ENCODE peak calls at places on chromosome 1, in four cellular contexts. Y is GM12878, J is HepG2, V is K562. H is an unnamed sample.

GRCh38 chr1:157418231-157418630 is 134.1 kb downstream of the FCRL5 start:
- DNase-seq in Y (no peak), V (no peak), J (no peak), H (no peak)

GRCh38 chr1:162357681-162358266 is 18.9 kb downstream of the SPATA46 start:
- DNase-seq in Y (no peak), V (peak; percentile 84), J (peak; percentile 30), H (no peak)

GRCh38 chr1:168408531-168409242 is 128.0 kb downstream of the TBX19 start:
- DNase-seq in Y (peak; percentile 42), V (peak; percentile 50), J (peak; percentile 31), H (no peak)

GRCh38 chr1:248906741-248907661 is 966 bp downstream of the PGBD2 start:
- DNase-seq in J (peak; percentile 12), V (no peak), Y (no peak), H (no peak)

GRCh38 chr1:147413110-147413605 is 128.1 kb upstream of the BCL9 start:
- DNase-seq in V (no peak), J (no peak), Y (no peak), H (no peak)

GRCh38 chr1:84504580-84505021 is 1.6 kb upstream of the SPATA1 start:
- DNase-seq in J (no peak), Y (no peak), V (peak; percentile 53), H (no peak)

GRCh38 chr1:169091480-169091941 is 15.0 kb upstream of the ATP1B1 start:
- DNase-seq in Y (no peak), V (no peak), J (no peak), H (no peak)

GRCh38 chr1:182460550-182460951 is 10.6 kb downstream of the RGSL1 start:
- DNase-seq in V (no peak), J (no peak), Y (no peak), H (no peak)

GRCh38 chr1:181618559-181618958 is 135.2 kb downstream of the CACNA1E start:
- DNase-seq in Y (no peak), J (peak; percentile 5), V (no peak), H (no peak)

GRCh38 chr1:6770727-6771567 is 14.3 kb upstream of the CAMTA1 start:
- DNase-seq in V (no peak), Y (no peak), J (peak; percentile 37), H (peak; percentile 34)

DNA sequence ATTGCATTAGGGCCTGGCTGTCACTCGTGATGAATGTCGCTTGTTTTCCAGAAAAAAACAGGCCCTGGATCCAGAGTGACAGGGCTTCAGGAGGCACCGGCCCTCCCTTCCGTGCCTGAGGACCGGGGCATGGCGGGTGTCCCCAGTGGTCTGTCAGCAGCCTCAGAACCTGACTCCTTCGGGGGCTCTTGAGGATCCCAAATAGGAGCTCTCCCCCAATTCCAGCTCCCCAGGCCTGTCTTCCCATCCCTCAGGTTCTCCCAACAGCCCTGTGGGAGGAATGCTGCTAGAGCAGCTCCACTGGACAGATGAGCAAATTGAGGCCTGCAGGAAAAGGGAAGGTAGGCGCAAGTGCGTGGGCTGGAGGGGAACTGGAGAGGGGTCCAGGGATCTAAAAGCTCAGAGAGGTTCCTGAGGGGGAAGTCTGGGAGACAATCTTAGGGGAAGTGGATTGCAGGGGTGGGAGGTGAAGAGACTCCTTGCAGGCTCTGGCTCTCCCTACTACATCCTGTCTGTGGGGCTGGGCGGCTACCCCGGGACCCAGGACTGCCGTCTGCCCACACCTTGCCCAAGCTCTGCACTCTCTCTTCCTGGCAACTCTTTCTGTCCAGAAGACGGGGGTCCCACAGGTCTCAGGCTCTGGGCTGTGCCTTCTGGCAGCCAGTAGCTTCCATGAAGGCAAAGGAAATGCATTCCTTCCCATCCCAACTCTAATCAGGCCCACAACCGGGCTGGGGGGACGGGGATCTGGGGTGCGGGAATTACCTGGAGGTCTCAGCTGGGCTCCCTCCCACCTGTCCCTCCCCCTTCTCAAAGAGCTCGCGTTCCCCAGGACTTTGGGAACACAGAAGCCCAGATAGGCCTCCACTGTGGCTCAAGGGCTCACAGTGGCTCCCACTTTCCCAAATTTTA is 105.7 kb upstream of the CASZ1 start:
- DNase-seq in Y (no peak), V (no peak), J (no peak), H (peak; percentile 14)
- TF ChIP-seq TCF7 in Y (no peak), V (no peak), J (no peak), H (no peak)

GRCh38 chr1:150234309-150234646 is 1.6 kb downstream of the ANP32E start:
- DNase-seq in J (no peak), V (no peak), Y (no peak), H (no peak)

GRCh38 chr1:150234647-150235435 is 1.1 kb downstream of the ANP32E start:
- DNase-seq in V (peak; percentile 90), Y (peak; percentile 80), J (peak; percentile 51), H (peak; percentile 81)

GRCh38 chr1:150235436-150235851 is 468 bp downstream of the ANP32E start:
- DNase-seq in V (peak; percentile 51), Y (no peak), J (no peak), H (no peak)

GRCh38 chr1:150235852-150236613 is at the start of gene ANP32E:
- DNase-seq in Y (peak; percentile 99), V (peak; percentile 98), J (peak; percentile 99), H (peak; percentile 93)

GRCh38 chr1:150233359-150234308 is 2.3 kb downstream of the ANP32E start:
- DNase-seq in Y (no peak), J (no peak), V (peak; percentile 33), H (no peak)
- TF ChIP-seq CREB1 in Y (no peak), J (no peak), V (no peak), H (no peak)

GRCh38 chr1:2632561-2633361 is at the start of gene MMEL1:
- DNase-seq in Y (no peak), J (no peak), V (no peak), H (no peak)
- TF ChIP-seq TCF7 in Y (no peak), J (no peak), V (no peak), H (no peak)

GRCh38 chr1:214558002-214558770 is 6.8 kb upstream of the PTPN14 start:
- DNase-seq in Y (no peak), V (no peak), J (no peak), H (no peak)
- TF ChIP-seq CREB1 in Y (no peak), V (no peak), J (no peak), H (no peak)

GRCh38 chr1:44695671-44696070 is 21.2 kb downstream of the ARMH1 start:
- DNase-seq in Y (no peak), J (no peak), V (no peak), H (no peak)

GRCh38 chr1:44693900-44694299 is 19.4 kb downstream of the ARMH1 start:
- DNase-seq in J (no peak), V (no peak), Y (no peak), H (no peak)

GRCh38 chr1:44698138-44698537 is 23.6 kb downstream of the ARMH1 start:
- DNase-seq in J (no peak), V (no peak), Y (no peak), H (no peak)

GRCh38 chr1:44694863-44695478 is 20.5 kb downstream of the ARMH1 start:
- DNase-seq in V (no peak), J (peak; percentile 50), Y (peak; percentile 82), H (no peak)

DNA sequence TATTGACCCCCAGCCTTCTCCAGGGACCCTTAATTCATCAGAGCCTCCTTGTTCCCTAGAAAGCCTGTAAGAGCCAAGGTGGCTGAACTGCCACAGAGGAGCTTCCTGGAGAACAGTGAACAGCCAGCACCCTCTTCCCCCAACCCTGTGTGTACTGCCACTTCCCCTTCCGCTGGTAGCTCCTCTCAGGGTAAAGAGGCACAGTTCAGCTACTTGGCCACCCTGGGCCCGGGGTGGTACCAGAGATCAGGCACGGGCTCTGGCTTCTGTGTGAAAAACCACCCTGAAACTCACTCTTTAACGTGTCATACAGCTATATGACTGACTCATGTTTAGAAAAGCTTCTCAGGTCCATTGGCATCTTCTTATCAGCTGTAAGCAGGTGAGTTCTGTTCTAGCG is 22.3 kb downstream of the ARMH1 start:
- DNase-seq in J (no peak), Y (no peak), V (no peak), H (no peak)
- TF ChIP-seq TCF7 in J (no peak), Y (no peak), V (no peak), H (no peak)

GRCh38 chr1:206079130-206079529 is 26.2 kb downstream of the RHEX start:
- DNase-seq in J (no peak), Y (no peak), V (no peak), H (no peak)

GRCh38 chr1:206070627-206071304 is 17.8 kb downstream of the RHEX start:
- DNase-seq in J (no peak), V (no peak), Y (no peak), H (no peak)

GRCh38 chr1:206074839-206075238 is 21.9 kb downstream of the RHEX start:
- DNase-seq in Y (no peak), J (no peak), V (peak; percentile 61), H (no peak)

GRCh38 chr1:206080421-206080820 is 27.4 kb downstream of the RHEX start:
- DNase-seq in Y (no peak), J (no peak), V (no peak), H (no peak)

DNA sequence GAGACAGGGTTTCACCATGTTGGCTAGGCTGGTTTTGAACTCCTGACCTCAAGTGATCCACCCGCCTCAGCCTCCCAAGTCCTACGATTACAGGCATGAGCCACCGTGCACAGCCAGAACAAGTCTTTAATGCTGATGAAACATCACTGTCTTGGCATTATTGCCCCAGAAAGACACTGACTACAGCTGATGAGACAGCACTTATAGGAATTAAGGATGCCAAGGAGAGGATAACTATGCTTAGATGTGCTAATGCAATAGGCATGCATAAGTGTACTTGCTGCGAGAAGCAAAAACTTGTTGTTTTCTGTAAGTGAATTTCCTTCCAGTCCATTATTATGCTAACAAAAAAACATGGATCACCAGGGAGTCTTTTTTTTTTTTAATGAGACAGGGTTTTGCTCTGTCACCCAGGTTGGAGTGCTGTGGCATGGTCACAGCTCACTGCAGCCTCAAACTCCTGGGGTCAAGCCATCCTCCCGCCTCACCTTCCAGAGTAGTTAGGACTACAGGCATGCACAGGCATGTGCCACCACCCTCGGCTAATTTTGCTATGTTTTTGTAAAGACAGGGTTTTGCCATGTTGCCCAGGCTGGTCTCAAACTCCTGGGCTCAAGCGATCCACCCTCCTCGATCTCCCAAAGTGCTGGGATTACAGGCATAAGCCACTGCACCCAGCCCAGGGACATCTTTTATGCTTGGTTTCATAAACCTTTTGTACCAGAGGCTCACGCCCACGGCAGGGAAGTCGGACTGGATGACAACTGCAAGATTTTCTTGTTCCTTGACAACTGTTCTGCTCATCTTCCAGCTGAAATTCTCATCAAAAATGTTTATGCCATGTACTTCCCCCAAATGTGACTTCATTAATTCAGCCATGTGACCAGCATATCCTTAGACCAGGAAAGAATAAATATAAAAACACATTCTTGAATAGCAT is 23.1 kb downstream of the RHEX start:
- DNase-seq in Y (no peak), V (no peak), J (no peak), H (no peak)
- TF ChIP-seq CREB1 in Y (no peak), V (no peak), J (no peak), H (no peak)

DNA sequence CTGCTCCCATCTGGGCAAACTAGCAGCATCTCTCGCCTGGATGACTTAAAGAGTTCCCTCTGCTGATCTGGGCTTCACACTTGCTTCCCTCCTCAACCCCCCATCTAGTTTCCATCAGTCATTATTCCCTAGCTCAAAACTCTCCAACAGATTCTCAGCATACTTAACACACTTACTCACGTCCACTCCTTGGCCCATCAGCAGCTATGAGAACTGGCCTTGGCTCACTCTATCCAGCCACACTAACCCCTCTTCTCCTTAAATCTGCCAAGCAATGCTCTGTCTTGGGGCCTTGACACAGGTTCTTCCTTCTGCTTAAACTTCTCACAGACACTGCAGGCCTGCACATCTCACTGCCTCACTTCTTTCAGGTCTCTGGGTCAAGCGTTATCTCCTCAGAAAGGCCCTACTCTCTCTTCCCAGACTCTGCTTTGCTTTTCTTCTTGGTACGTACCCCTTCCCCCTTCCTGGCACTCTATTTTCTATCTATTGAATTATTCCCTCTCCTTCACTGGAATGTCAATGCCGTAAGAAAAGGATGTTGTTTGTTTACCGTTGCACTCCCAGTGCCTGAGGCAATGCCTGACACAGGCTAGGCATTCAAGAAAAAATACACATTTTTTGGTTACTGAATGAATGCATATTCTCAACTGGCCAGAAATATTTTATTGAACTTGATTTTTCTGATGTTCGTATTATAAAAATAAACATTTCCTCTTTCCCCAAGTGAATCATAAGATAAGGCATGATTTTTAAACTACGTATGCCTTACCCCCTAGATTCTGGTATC is 41.4 kb downstream of the GNG12 start:
- DNase-seq in V (no peak), J (no peak), Y (no peak), H (no peak)
- TF ChIP-seq TCF7 in V (no peak), J (no peak), Y (no peak), H (no peak)